ENCODE peak calls at places on chromosomes 4 and X, in eight cellular contexts. R is astrocyte of the cerebellum, S is epithelial cell of esophagus, D is left lung, L is BE2C, J is hepatocyte, V is mucosa of descending colon, Y is cardiac muscle cell. C is an unnamed sample.

GRCh38 chrX:82748901-82749505 is 759.1 kb upstream of the POU3F4 start:
- DNase-seq in S (peak; percentile 18), R (no peak), V (no peak), D (no peak), L (no peak), J (no peak), Y (no peak), C (no peak)

GRCh38 chr4:168264903-168265302 is 53.6 kb downstream of the DDX60 start:
- DNase-seq in V (no peak), R (no peak), J (no peak), Y (no peak), S (no peak), D (no peak), L (peak; percentile 65), C (no peak)

GRCh38 chrX:103177561-103177960 is 37.3 kb upstream of the BEX4 start:
- DNase-seq in S (no peak), Y (no peak), R (no peak), V (no peak), J (no peak), L (no peak), D (no peak), C (no peak)

GRCh38 chr4:76545161-76545884 is 110.3 kb downstream of the SHROOM3 start:
- DNase-seq in S (no peak), V (no peak), J (no peak), Y (no peak), R (no peak), D (no peak), L (no peak), C (no peak)

GRCh38 chrX:12304261-12304660 is 166.0 kb downstream of the FRMPD4 start:
- DNase-seq in J (no peak), S (no peak), R (no peak), L (no peak), D (no peak), Y (peak; percentile 60), V (no peak), C (no peak)

GRCh38 chr4:83605744-83606172 is 69.8 kb downstream of the GPAT3 start:
- DNase-seq in R (no peak), L (no peak), V (no peak), Y (no peak), D (no peak), J (peak; percentile 20), S (no peak), C (no peak)

GRCh38 chr4:84870398-84871163 is 95.9 kb downstream of the WDFY3 start:
- DNase-seq in D (no peak), Y (peak; percentile 79), S (peak; percentile 51), L (no peak), J (peak; percentile 40), V (no peak), R (peak; percentile 54), C (no peak)

GRCh38 chr4:125365731-125366130 is 51.0 kb downstream of the FAT4 start:
- DNase-seq in R (no peak), L (no peak), D (no peak), V (no peak), Y (no peak), J (no peak), S (no peak), C (no peak)

GRCh38 chrX:14903891-14904290 is 30.7 kb downstream of the MOSPD2 start:
- DNase-seq in V (no peak), Y (no peak), R (no peak), D (no peak), S (no peak), L (no peak), J (no peak), C (no peak)

GRCh38 chr4:77538574-77539157 is 67.0 kb upstream of the CXCL13 start:
- DNase-seq in Y (peak; percentile 75), R (no peak), J (peak; percentile 36), D (peak; percentile 34), L (no peak), V (no peak), S (peak; percentile 71), C (no peak)

GRCh38 chr4:56465599-56466295 is 1.7 kb upstream of the SRP72 start:
- DNase-seq in Y (peak; percentile 39), S (peak; percentile 64), R (no peak), D (no peak), L (no peak), V (no peak), J (no peak), C (no peak)

GRCh38 chrX:119605398-119605738 is 856 bp downstream of the NKRF start:
- DNase-seq in R (no peak), D (peak; percentile 39), L (peak; percentile 10), V (peak; percentile 57), S (peak; percentile 0), J (peak; percentile 13), Y (no peak), C (no peak)

GRCh38 chrX:54423161-54423888 is 16.9 kb upstream of the TSR2 start:
- DNase-seq in R (no peak), J (no peak), V (no peak), Y (peak; percentile 10), S (no peak), L (no peak), D (no peak), C (no peak)

GRCh38 chr4:94410678-94411206 is 41.0 kb upstream of the PDLIM5 start:
- DNase-seq in Y (peak; percentile 96), D (no peak), J (peak; percentile 8), V (no peak), L (peak; percentile 50), S (peak; percentile 96), R (no peak), C (peak; percentile 10)

GRCh38 chrX:123899701-123900100 is 39.8 kb downstream of the XIAP start:
- DNase-seq in L (no peak), D (no peak), J (no peak), R (no peak), Y (no peak), V (no peak), S (no peak), C (no peak)

DNA sequence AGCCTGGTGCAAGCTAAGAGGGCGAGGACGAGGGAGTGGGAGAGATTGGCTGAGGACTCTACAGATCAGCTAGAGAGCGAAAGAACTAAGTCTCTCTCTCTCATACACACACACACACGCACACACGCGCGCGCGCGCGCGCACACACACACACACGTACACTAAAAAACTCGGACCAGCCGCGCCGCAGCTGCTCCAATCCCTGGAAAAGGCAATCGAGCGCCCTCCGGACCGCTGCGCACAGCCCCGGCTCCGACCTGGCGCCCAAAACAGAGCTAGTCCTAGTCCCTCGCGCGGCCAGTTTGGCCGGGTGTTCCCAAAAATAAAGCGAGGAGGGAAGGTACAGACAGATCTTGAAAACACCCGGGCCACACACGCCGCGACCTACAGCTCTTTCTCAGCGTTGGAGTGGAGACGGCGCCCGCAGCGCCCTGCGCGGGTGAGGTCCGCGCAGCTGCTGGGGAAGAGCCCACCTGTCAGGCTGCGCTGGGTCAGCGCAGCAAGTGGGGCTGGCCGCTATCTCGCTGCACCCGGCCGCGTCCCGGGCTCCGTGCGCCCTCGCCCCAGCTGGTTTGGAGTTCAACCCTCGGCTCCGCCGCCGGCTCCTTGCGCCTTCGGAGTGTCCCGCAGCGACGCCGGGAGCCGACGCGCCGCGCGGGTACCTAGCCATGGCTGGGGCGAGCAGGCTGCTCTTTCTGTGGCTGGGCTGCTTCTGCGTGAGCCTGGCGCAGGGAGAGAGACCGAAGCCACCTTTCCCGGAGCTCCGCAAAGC is at the start of gene BMP3:
- DNase-seq in S (peak; percentile 8), Y (peak; percentile 32), D (peak; percentile 45), L (no peak), V (peak; percentile 57), J (peak; percentile 40), R (no peak), C (peak; percentile 73)
- H3K4me3 ChIP-seq in S (peak within 1 kb of the TSS; percentile 28), Y (peak within 1 kb of the TSS; percentile 40), D (peak within 1 kb of the TSS; percentile 37), L (no peak within 1 kb of the TSS), V (peak within 1 kb of the TSS; percentile 25), J (peak within 1 kb of the TSS; percentile 56), R (peak within 1 kb of the TSS; percentile 51), C (peak within 1 kb of the TSS; percentile 43)

GRCh38 chrX:148381603-148382002 is 118.8 kb upstream of the AFF2 start:
- DNase-seq in S (no peak), V (no peak), Y (no peak), R (no peak), J (no peak), D (no peak), L (no peak), C (no peak)

GRCh38 chrX:148376342-148376741 is 124.1 kb upstream of the AFF2 start:
- DNase-seq in R (no peak), L (no peak), J (no peak), S (no peak), D (no peak), Y (no peak), V (no peak), C (no peak)

GRCh38 chrX:148380107-148380506 is 120.3 kb upstream of the AFF2 start:
- DNase-seq in D (no peak), Y (no peak), J (no peak), S (no peak), V (no peak), R (no peak), L (no peak), C (no peak)

GRCh38 chrX:148382983-148383382 is 117.4 kb upstream of the AFF2 start:
- DNase-seq in Y (no peak), R (no peak), L (no peak), D (no peak), J (no peak), S (no peak), V (no peak), C (no peak)

GRCh38 chrX:148380614-148381561 is 119.5 kb upstream of the AFF2 start:
- DNase-seq in D (no peak), L (no peak), S (no peak), J (peak; percentile 19), Y (no peak), R (no peak), V (no peak), C (peak; percentile 11)
- H3K4me3 ChIP-seq in D (no peak overlapping the region), L (no peak overlapping the region), S (no peak overlapping the region), J (no peak overlapping the region), Y (no peak overlapping the region), R (no peak overlapping the region), V (no peak overlapping the region), C (no peak overlapping the region)

GRCh38 chr4:997375-998071 is 4.3 kb upstream of the SLC26A1 start:
- DNase-seq in Y (no peak), R (no peak), J (peak; percentile 78), S (no peak), D (no peak), L (peak; percentile 19), V (peak; percentile 49), C (no peak)
- H3K4me3 ChIP-seq in Y (peak overlapping the region; percentile 16), R (peak overlapping the region; percentile 14), J (peak overlapping the region; percentile 42), S (no peak overlapping the region), D (no peak overlapping the region), L (no peak overlapping the region), V (no peak overlapping the region), C (peak overlapping the region; percentile 45)

GRCh38 chr4:22493523-22493922 is 22.3 kb downstream of the ADGRA3 start:
- DNase-seq in R (no peak), S (peak; percentile 40), L (no peak), J (no peak), D (no peak), V (no peak), Y (no peak), C (no peak)

GRCh38 chr4:22488136-22488535 is 27.7 kb downstream of the ADGRA3 start:
- DNase-seq in J (no peak), Y (no peak), V (no peak), L (no peak), D (no peak), S (no peak), R (no peak), C (no peak)

GRCh38 chr4:22491939-22492338 is 23.9 kb downstream of the ADGRA3 start:
- DNase-seq in S (no peak), J (no peak), R (no peak), D (no peak), V (no peak), Y (no peak), L (no peak), C (no peak)

GRCh38 chr4:22492987-22493386 is 22.9 kb downstream of the ADGRA3 start:
- DNase-seq in Y (no peak), S (no peak), V (no peak), D (no peak), J (no peak), L (no peak), R (no peak), C (no peak)

GRCh38 chr4:22490718-22491330 is 25.0 kb downstream of the ADGRA3 start:
- DNase-seq in L (no peak), D (no peak), J (peak; percentile 57), V (no peak), Y (no peak), R (no peak), S (no peak), C (peak; percentile 50)
- H3K4me3 ChIP-seq in L (no peak overlapping the region), D (no peak overlapping the region), J (no peak overlapping the region), V (no peak overlapping the region), Y (no peak overlapping the region), R (no peak overlapping the region), S (no peak overlapping the region), C (no peak overlapping the region)